ENCODE peak calls at places on chromosome 1, in nine cellular contexts. O is Ammon's horn; H is pancreas; G is Right ventricle myocardium superior; J is activated CD4-positive, alpha-beta T cell treated with anti-CD3 and anti-CD28 coated beads for 48 hours; X is HEK293T; Z is NCI-H748 treated with DMSO at 0.1 percent for 48 hours; D is posterior cingulate gyrus; K is AG08396. S is an unnamed sample.

GRCh38 chr1:40650075-40650474 is 15.4 kb downstream of the RIMS3 start:
- DNase-seq in G (no peak), Z (no peak), H (no peak), O (no peak), D (no peak), X (peak), J (peak), K (no peak), S (no peak)

GRCh38 chr1:47031059-47031458 is 7.6 kb downstream of the CYP4X1 start:
- DNase-seq in X (no peak), J (no peak), H (peak), G (no peak), K (no peak), D (no peak), O (no peak), Z (no peak), S (no peak)

GRCh38 chr1:28800324-28800723 is 11.6 kb upstream of the OPRD1 start:
- DNase-seq in D (no peak), X (no peak), O (no peak), J (no peak), H (no peak), G (no peak), K (no peak), Z (no peak), S (no peak)

GRCh38 chr1:9882296-9882944 is 27.6 kb downstream of the CTNNBIP1 start:
- DNase-seq in D (no peak), H (no peak), J (no peak), G (no peak), O (no peak), X (no peak), K (no peak), Z (no peak), S (no peak)

GRCh38 chr1:40362699-40363098 is 10.8 kb upstream of the SMAP2 start:
- DNase-seq in X (no peak), Z (no peak), H (no peak), O (no peak), J (no peak), D (no peak), K (no peak), G (no peak), S (peak)

GRCh38 chr1:225355863-225356262 is 72.0 kb downstream of the LBR start:
- DNase-seq in J (no peak), Z (no peak), K (no peak), X (no peak), D (no peak), G (no peak), H (no peak), O (no peak), S (no peak)

GRCh38 chr1:54811066-54811465 is 9.9 kb upstream of the TTC22 start:
- DNase-seq in O (no peak), G (no peak), D (no peak), H (no peak), X (no peak), K (no peak), Z (no peak), J (no peak), S (no peak)

GRCh38 chr1:174988986-174989385 is 10.8 kb upstream of the CACYBP start:
- DNase-seq in D (no peak), H (no peak), Z (no peak), O (no peak), G (no peak), K (no peak), X (no peak), J (no peak), S (no peak)

GRCh38 chr1:2234762-2235113 is 6.6 kb downstream of the SKI start:
- DNase-seq in G (peak), K (no peak), X (no peak), J (no peak), D (no peak), O (no peak), Z (no peak), H (no peak), S (no peak)

GRCh38 chr1:207974146-207974545 is 63.2 kb upstream of the CD34 start:
- DNase-seq in G (no peak), J (no peak), H (no peak), O (no peak), D (no peak), X (no peak), K (no peak), Z (no peak), S (no peak)

S was measured in AG20443.